ENCODE peak calls at places on chromosomes 5 and 9, in ten cellular contexts. One of them, this sample, is unnamed.

GRCh38 chr5:65611524-65611923 is 12.6 kb downstream of the TRIM23 start:
- DNase-seq in GM23338: no peak
- DNase-seq in cardiac muscle cell: no peak
- DNase-seq in Calu3: peak; percentile 73
- DNase-seq in heart right ventricle: no peak
- DNase-seq in NB4: no peak
- DNase-seq in adrenal gland: no peak
- DNase-seq in RWPE1: peak; percentile 23
- DNase-seq in A549: no peak
- DNase-seq in B cell: no peak
- DNase-seq in this sample: no peak

GRCh38 chr5:125484272-125485002 is 738.0 kb upstream of the ZNF608 start:
- DNase-seq in A549: peak; percentile 23
- DNase-seq in RWPE1: peak; percentile 97
- DNase-seq in heart right ventricle: peak; percentile 52
- DNase-seq in cardiac muscle cell: peak; percentile 94
- DNase-seq in adrenal gland: peak; percentile 64
- DNase-seq in NB4: no peak
- DNase-seq in B cell: no peak
- DNase-seq in Calu3: peak; percentile 54
- DNase-seq in GM23338: no peak
- DNase-seq in this sample: peak; percentile 9

GRCh38 chr5:143341807-143342570 is 61.5 kb downstream of the NR3C1 start:
- DNase-seq in B cell: no peak
- DNase-seq in NB4: peak; percentile 42
- DNase-seq in Calu3: no peak
- DNase-seq in heart right ventricle: no peak
- DNase-seq in cardiac muscle cell: peak; percentile 68
- DNase-seq in adrenal gland: no peak
- DNase-seq in GM23338: no peak
- DNase-seq in RWPE1: peak; percentile 61
- DNase-seq in A549: peak; percentile 21
- DNase-seq in this sample: no peak

GRCh38 chr9:30723656-30724055 is 1660.8 kb upstream of the ACO1 start:
- DNase-seq in RWPE1: no peak
- DNase-seq in heart right ventricle: no peak
- DNase-seq in GM23338: no peak
- DNase-seq in NB4: no peak
- DNase-seq in cardiac muscle cell: no peak
- DNase-seq in A549: no peak
- DNase-seq in adrenal gland: no peak
- DNase-seq in Calu3: no peak
- DNase-seq in B cell: no peak
- DNase-seq in this sample: no peak

GRCh38 chr5:75044406-75044805 is 8.0 kb downstream of the GCNT4 start:
- DNase-seq in A549: no peak
- DNase-seq in GM23338: no peak
- DNase-seq in cardiac muscle cell: no peak
- DNase-seq in B cell: no peak
- DNase-seq in NB4: peak; percentile 17
- DNase-seq in heart right ventricle: no peak
- DNase-seq in RWPE1: no peak
- DNase-seq in adrenal gland: peak; percentile 88
- DNase-seq in Calu3: no peak
- DNase-seq in this sample: no peak

GRCh38 chr9:121714873-121715272 is 63.4 kb downstream of the DAB2IP start:
- DNase-seq in adrenal gland: no peak
- DNase-seq in Calu3: no peak
- DNase-seq in cardiac muscle cell: no peak
- DNase-seq in RWPE1: no peak
- DNase-seq in A549: no peak
- DNase-seq in GM23338: no peak
- DNase-seq in NB4: no peak
- DNase-seq in B cell: no peak
- DNase-seq in heart right ventricle: no peak
- DNase-seq in this sample: no peak

GRCh38 chr5:30392897-30393296 is 800.6 kb upstream of the CDH6 start:
- DNase-seq in B cell: no peak
- DNase-seq in heart right ventricle: no peak
- DNase-seq in adrenal gland: no peak
- DNase-seq in GM23338: no peak
- DNase-seq in A549: no peak
- DNase-seq in Calu3: no peak
- DNase-seq in cardiac muscle cell: no peak
- DNase-seq in RWPE1: no peak
- DNase-seq in NB4: no peak
- DNase-seq in this sample: no peak

GRCh38 chr9:110432253-110432652 is 94.6 kb upstream of the TXNDC8 start:
- DNase-seq in NB4: no peak
- DNase-seq in A549: no peak
- DNase-seq in Calu3: no peak
- DNase-seq in B cell: no peak
- DNase-seq in cardiac muscle cell: peak; percentile 83
- DNase-seq in heart right ventricle: no peak
- DNase-seq in GM23338: no peak
- DNase-seq in RWPE1: no peak
- DNase-seq in adrenal gland: no peak
- DNase-seq in this sample: no peak

GRCh38 chr5:52190737-52191136 is 597.0 kb upstream of the ITGA1 start:
- DNase-seq in GM23338: no peak
- DNase-seq in heart right ventricle: no peak
- DNase-seq in RWPE1: no peak
- DNase-seq in B cell: no peak
- DNase-seq in NB4: no peak
- DNase-seq in adrenal gland: no peak
- DNase-seq in cardiac muscle cell: no peak
- DNase-seq in Calu3: no peak
- DNase-seq in A549: no peak
- DNase-seq in this sample: no peak

GRCh38 chr5:43482490-43483064 is 1.1 kb downstream of the TMEM267 start:
- DNase-seq in GM23338: peak; percentile 27
- DNase-seq in NB4: peak; percentile 42
- DNase-seq in cardiac muscle cell: peak; percentile 32
- DNase-seq in B cell: no peak
- DNase-seq in A549: peak; percentile 34
- DNase-seq in RWPE1: peak; percentile 37
- DNase-seq in Calu3: no peak
- DNase-seq in heart right ventricle: no peak
- DNase-seq in adrenal gland: no peak
- DNase-seq in this sample: no peak

GRCh38 chr9:72306771-72307170 is 58.2 kb downstream of the ZFAND5 start:
- DNase-seq in adrenal gland: no peak
- DNase-seq in cardiac muscle cell: no peak
- DNase-seq in RWPE1: no peak
- DNase-seq in GM23338: no peak
- DNase-seq in NB4: peak; percentile 56
- DNase-seq in A549: no peak
- DNase-seq in Calu3: no peak
- DNase-seq in B cell: no peak
- DNase-seq in heart right ventricle: no peak
- DNase-seq in this sample: no peak

GRCh38 chr9:19074836-19075235 is 25.6 kb downstream of the RRAGA start:
- DNase-seq in heart right ventricle: no peak
- DNase-seq in RWPE1: peak; percentile 22
- DNase-seq in B cell: no peak
- DNase-seq in NB4: no peak
- DNase-seq in cardiac muscle cell: no peak
- DNase-seq in Calu3: no peak
- DNase-seq in GM23338: no peak
- DNase-seq in adrenal gland: no peak
- DNase-seq in A549: no peak
- DNase-seq in this sample: no peak

GRCh38 chr9:35073276-35073607 is 817 bp upstream of the VCP start:
- DNase-seq in B cell: no peak
- DNase-seq in NB4: no peak
- DNase-seq in RWPE1: no peak
- DNase-seq in A549: no peak
- DNase-seq in Calu3: no peak
- DNase-seq in heart right ventricle: no peak
- DNase-seq in GM23338: no peak
- DNase-seq in cardiac muscle cell: no peak
- DNase-seq in adrenal gland: no peak
- DNase-seq in this sample: no peak

GRCh38 chr9:20319641-20320337 is 302.5 kb downstream of the MLLT3 start:
- DNase-seq in heart right ventricle: no peak
- DNase-seq in NB4: peak; percentile 14
- DNase-seq in adrenal gland: no peak
- DNase-seq in A549: no peak
- DNase-seq in B cell: no peak
- DNase-seq in Calu3: no peak
- DNase-seq in cardiac muscle cell: peak; percentile 16
- DNase-seq in RWPE1: peak; percentile 71
- DNase-seq in GM23338: no peak
- DNase-seq in this sample: no peak

GRCh38 chr5:911601-912000 is 18.9 kb downstream of the TRIP13 start:
- DNase-seq in heart right ventricle: no peak
- DNase-seq in A549: no peak
- DNase-seq in B cell: no peak
- DNase-seq in RWPE1: peak; percentile 30
- DNase-seq in cardiac muscle cell: peak; percentile 82
- DNase-seq in GM23338: no peak
- DNase-seq in NB4: no peak
- DNase-seq in adrenal gland: no peak
- DNase-seq in Calu3: no peak
- DNase-seq in this sample: no peak

GRCh38 chr9:128412120-128412790 is 8.4 kb upstream of the CERCAM start:
- DNase-seq in NB4: peak; percentile 73
- DNase-seq in B cell: peak; percentile 41
- DNase-seq in A549: peak; percentile 30
- DNase-seq in GM23338: peak; percentile 96
- DNase-seq in adrenal gland: peak; percentile 46
- DNase-seq in RWPE1: no peak
- DNase-seq in Calu3: peak; percentile 61
- DNase-seq in cardiac muscle cell: peak; percentile 54
- DNase-seq in heart right ventricle: peak; percentile 43
- DNase-seq in this sample: peak; percentile 81

GRCh38 chr9:79694676-79695400 is 123.1 kb downstream of the TLE4 start:
- DNase-seq in cardiac muscle cell: peak; percentile 70
- DNase-seq in NB4: no peak
- DNase-seq in RWPE1: no peak
- DNase-seq in Calu3: no peak
- DNase-seq in adrenal gland: no peak
- DNase-seq in heart right ventricle: no peak
- DNase-seq in A549: no peak
- DNase-seq in GM23338: peak; percentile 77
- DNase-seq in B cell: no peak
- DNase-seq in this sample: peak; percentile 81

GRCh38 chr9:70045452-70045851 is 1.8 kb downstream of the MAMDC2 start:
- DNase-seq in adrenal gland: no peak
- DNase-seq in B cell: no peak
- DNase-seq in Calu3: no peak
- DNase-seq in cardiac muscle cell: no peak
- DNase-seq in RWPE1: no peak
- DNase-seq in GM23338: no peak
- DNase-seq in A549: no peak
- DNase-seq in heart right ventricle: no peak
- DNase-seq in NB4: no peak
- DNase-seq in this sample: no peak

GRCh38 chr9:128916204-128916603 is 4.6 kb upstream of the PHYHD1 start:
- DNase-seq in NB4: no peak
- DNase-seq in Calu3: no peak
- DNase-seq in A549: no peak
- DNase-seq in adrenal gland: no peak
- DNase-seq in B cell: no peak
- DNase-seq in cardiac muscle cell: no peak
- DNase-seq in GM23338: no peak
- DNase-seq in heart right ventricle: peak; percentile 63
- DNase-seq in RWPE1: no peak
- DNase-seq in this sample: no peak

GRCh38 chr9:114507726-114508125 is 2.5 kb upstream of the WHRN start:
- DNase-seq in Calu3: peak; percentile 9
- DNase-seq in B cell: peak; percentile 60
- DNase-seq in adrenal gland: no peak
- DNase-seq in GM23338: peak; percentile 49
- DNase-seq in heart right ventricle: no peak
- DNase-seq in cardiac muscle cell: peak; percentile 41
- DNase-seq in NB4: peak; percentile 59
- DNase-seq in A549: no peak
- DNase-seq in RWPE1: peak; percentile 46
- DNase-seq in this sample: peak; percentile 57
- TF ChIP-seq CTCF in Calu3: no peak
- TF ChIP-seq CTCF in B cell: peak; percentile 70
- TF ChIP-seq CTCF in adrenal gland: peak; percentile 64
- TF ChIP-seq CTCF in GM23338: peak; percentile 40
- TF ChIP-seq CTCF in heart right ventricle: no peak
- TF ChIP-seq CTCF in cardiac muscle cell: peak; percentile 24
- TF ChIP-seq CTCF in NB4: peak; percentile 35
- TF ChIP-seq CTCF in A549: peak; percentile 44
- TF ChIP-seq CTCF in RWPE1: no peak
- TF ChIP-seq CTCF in this sample: peak; percentile 36

DNA sequence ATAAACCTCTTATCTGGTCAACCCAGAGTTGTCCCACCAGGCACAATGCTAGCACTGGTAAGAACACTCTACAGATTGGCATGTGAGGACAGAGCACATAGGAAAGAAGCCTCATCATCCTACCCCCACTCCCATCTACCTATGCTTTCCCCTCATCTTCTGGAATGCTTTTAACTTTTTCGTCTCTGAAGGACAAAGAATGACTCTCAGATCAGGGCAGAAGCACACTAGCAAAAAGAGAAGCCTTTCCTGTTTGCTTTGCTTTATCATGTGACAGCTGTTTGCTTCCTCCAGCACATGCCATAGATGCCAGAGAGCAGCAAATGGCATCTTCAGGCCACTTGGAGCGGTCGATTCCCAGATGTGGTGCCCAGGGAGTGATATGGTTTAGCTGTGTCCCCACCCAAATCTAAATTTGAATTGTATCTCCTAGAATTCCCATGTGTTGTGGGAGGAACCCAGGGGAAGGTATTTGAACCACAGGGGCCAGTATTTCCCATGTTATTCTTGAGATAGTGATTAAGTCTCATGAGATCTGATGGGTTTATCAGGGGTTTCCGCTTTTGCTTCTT is 294.8 kb downstream of the GADD45G start:
- DNase-seq in cardiac muscle cell: no peak
- DNase-seq in GM23338: peak; percentile 4
- DNase-seq in heart right ventricle: no peak
- DNase-seq in B cell: no peak
- DNase-seq in A549: no peak
- DNase-seq in RWPE1: no peak
- DNase-seq in NB4: no peak
- DNase-seq in adrenal gland: no peak
- DNase-seq in Calu3: no peak
- DNase-seq in this sample: no peak
- TF ChIP-seq CTCF in cardiac muscle cell: no peak
- TF ChIP-seq CTCF in GM23338: no peak
- TF ChIP-seq CTCF in heart right ventricle: no peak
- TF ChIP-seq CTCF in B cell: no peak
- TF ChIP-seq CTCF in A549: no peak
- TF ChIP-seq CTCF in RWPE1: no peak
- TF ChIP-seq CTCF in NB4: no peak
- TF ChIP-seq CTCF in adrenal gland: no peak
- TF ChIP-seq CTCF in Calu3: no peak
- TF ChIP-seq CTCF in this sample: no peak

GRCh38 chr9:101738566-101739183 is at the start of gene GRIN3A:
- DNase-seq in heart right ventricle: peak; percentile 42
- DNase-seq in NB4: no peak
- DNase-seq in B cell: no peak
- DNase-seq in RWPE1: peak; percentile 33
- DNase-seq in Calu3: peak; percentile 21
- DNase-seq in A549: peak; percentile 6
- DNase-seq in adrenal gland: peak; percentile 16
- DNase-seq in GM23338: peak; percentile 57
- DNase-seq in cardiac muscle cell: no peak
- DNase-seq in this sample: peak; percentile 61
- TF ChIP-seq CTCF in heart right ventricle: no peak
- TF ChIP-seq CTCF in NB4: no peak
- TF ChIP-seq CTCF in B cell: no peak
- TF ChIP-seq CTCF in RWPE1: peak; percentile 70
- TF ChIP-seq CTCF in Calu3: no peak
- TF ChIP-seq CTCF in A549: no peak
- TF ChIP-seq CTCF in adrenal gland: no peak
- TF ChIP-seq CTCF in GM23338: peak; percentile 52
- TF ChIP-seq CTCF in cardiac muscle cell: no peak
- TF ChIP-seq CTCF in this sample: peak; percentile 46

GRCh38 chr9:98806394-98807069 is 938 bp upstream of the GALNT12 start:
- DNase-seq in NB4: no peak
- DNase-seq in heart right ventricle: no peak
- DNase-seq in B cell: no peak
- DNase-seq in RWPE1: no peak
- DNase-seq in A549: no peak
- DNase-seq in cardiac muscle cell: no peak
- DNase-seq in Calu3: no peak
- DNase-seq in GM23338: no peak
- DNase-seq in adrenal gland: no peak
- DNase-seq in this sample: no peak
- TF ChIP-seq CTCF in NB4: no peak
- TF ChIP-seq CTCF in heart right ventricle: no peak
- TF ChIP-seq CTCF in B cell: no peak
- TF ChIP-seq CTCF in RWPE1: peak; percentile 59
- TF ChIP-seq CTCF in A549: peak; percentile 45
- TF ChIP-seq CTCF in cardiac muscle cell: no peak
- TF ChIP-seq CTCF in Calu3: no peak
- TF ChIP-seq CTCF in GM23338: no peak
- TF ChIP-seq CTCF in adrenal gland: no peak
- TF ChIP-seq CTCF in this sample: no peak

This sample was measured in neural progenitor cell.